ENCODE peak calls at places on chromosomes 1 and 21, in ten cellular contexts. One of them, this sample, is unnamed.

GRCh38 chr1:177620636-177621190 is 349.1 kb downstream of the SEC16B start:
- DNase-seq in naive thymus-derived CD4-positive, alpha-beta T cell: no peak
- DNase-seq in activated naive CD8-positive, alpha-beta T cell treated with anti-CD3 and anti-CD28 coated beads for 36 hours: no peak
- DNase-seq in stimulated activated CD8-positive, alpha-beta memory T cell treated with anti-CD3 and anti-CD28 coated beads, Interleukin-4, amount 100 ng/mL, for 48 hours: no peak
- DNase-seq in fibroblast of pulmonary artery: no peak
- DNase-seq in Calu3: peak; percentile 20
- DNase-seq in HS-5: peak; percentile 65
- DNase-seq in germinal center: no peak
- DNase-seq in GM12892: no peak
- DNase-seq in posterior cingulate gyrus: no peak
- DNase-seq in this sample: no peak

GRCh38 chr1:42613803-42614131 is 44.5 kb upstream of the PPIH start:
- DNase-seq in naive thymus-derived CD4-positive, alpha-beta T cell: no peak
- DNase-seq in activated naive CD8-positive, alpha-beta T cell treated with anti-CD3 and anti-CD28 coated beads for 36 hours: no peak
- DNase-seq in stimulated activated CD8-positive, alpha-beta memory T cell treated with anti-CD3 and anti-CD28 coated beads, Interleukin-4, amount 100 ng/mL, for 48 hours: no peak
- DNase-seq in fibroblast of pulmonary artery: no peak
- DNase-seq in Calu3: no peak
- DNase-seq in HS-5: no peak
- DNase-seq in germinal center: no peak
- DNase-seq in GM12892: no peak
- DNase-seq in posterior cingulate gyrus: no peak
- DNase-seq in this sample: no peak

GRCh38 chr1:38777464-38777957 is 82.1 kb downstream of the RRAGC start:
- DNase-seq in naive thymus-derived CD4-positive, alpha-beta T cell: no peak
- DNase-seq in activated naive CD8-positive, alpha-beta T cell treated with anti-CD3 and anti-CD28 coated beads for 36 hours: no peak
- DNase-seq in stimulated activated CD8-positive, alpha-beta memory T cell treated with anti-CD3 and anti-CD28 coated beads, Interleukin-4, amount 100 ng/mL, for 48 hours: no peak
- DNase-seq in fibroblast of pulmonary artery: no peak
- DNase-seq in Calu3: no peak
- DNase-seq in HS-5: no peak
- DNase-seq in germinal center: no peak
- DNase-seq in GM12892: no peak
- DNase-seq in posterior cingulate gyrus: no peak
- DNase-seq in this sample: no peak

GRCh38 chr1:167518331-167518700 is at the start of gene CD247:
- DNase-seq in naive thymus-derived CD4-positive, alpha-beta T cell: peak; percentile 79
- DNase-seq in activated naive CD8-positive, alpha-beta T cell treated with anti-CD3 and anti-CD28 coated beads for 36 hours: peak; percentile 72
- DNase-seq in stimulated activated CD8-positive, alpha-beta memory T cell treated with anti-CD3 and anti-CD28 coated beads, Interleukin-4, amount 100 ng/mL, for 48 hours: peak; percentile 76
- DNase-seq in fibroblast of pulmonary artery: no peak
- DNase-seq in Calu3: no peak
- DNase-seq in HS-5: no peak
- DNase-seq in germinal center: no peak
- DNase-seq in GM12892: no peak
- DNase-seq in posterior cingulate gyrus: no peak
- DNase-seq in this sample: no peak

GRCh38 chr21:15842565-15842880 is 112.7 kb downstream of the USP25 start:
- DNase-seq in naive thymus-derived CD4-positive, alpha-beta T cell: no peak
- DNase-seq in activated naive CD8-positive, alpha-beta T cell treated with anti-CD3 and anti-CD28 coated beads for 36 hours: no peak
- DNase-seq in stimulated activated CD8-positive, alpha-beta memory T cell treated with anti-CD3 and anti-CD28 coated beads, Interleukin-4, amount 100 ng/mL, for 48 hours: no peak
- DNase-seq in fibroblast of pulmonary artery: no peak
- DNase-seq in Calu3: no peak
- DNase-seq in HS-5: no peak
- DNase-seq in germinal center: no peak
- DNase-seq in GM12892: no peak
- DNase-seq in posterior cingulate gyrus: no peak
- DNase-seq in this sample: no peak

GRCh38 chr1:158496379-158496778 is 24.4 kb downstream of the OR10R2 start:
- DNase-seq in naive thymus-derived CD4-positive, alpha-beta T cell: no peak
- DNase-seq in activated naive CD8-positive, alpha-beta T cell treated with anti-CD3 and anti-CD28 coated beads for 36 hours: no peak
- DNase-seq in stimulated activated CD8-positive, alpha-beta memory T cell treated with anti-CD3 and anti-CD28 coated beads, Interleukin-4, amount 100 ng/mL, for 48 hours: no peak
- DNase-seq in fibroblast of pulmonary artery: peak; percentile 21
- DNase-seq in Calu3: no peak
- DNase-seq in HS-5: no peak
- DNase-seq in germinal center: peak; percentile 5
- DNase-seq in GM12892: no peak
- DNase-seq in posterior cingulate gyrus: no peak
- DNase-seq in this sample: no peak

GRCh38 chr1:232622378-232622777 is 7.6 kb downstream of the SIPA1L2 start:
- DNase-seq in naive thymus-derived CD4-positive, alpha-beta T cell: no peak
- DNase-seq in activated naive CD8-positive, alpha-beta T cell treated with anti-CD3 and anti-CD28 coated beads for 36 hours: no peak
- DNase-seq in stimulated activated CD8-positive, alpha-beta memory T cell treated with anti-CD3 and anti-CD28 coated beads, Interleukin-4, amount 100 ng/mL, for 48 hours: no peak
- DNase-seq in fibroblast of pulmonary artery: no peak
- DNase-seq in Calu3: no peak
- DNase-seq in HS-5: no peak
- DNase-seq in germinal center: no peak
- DNase-seq in GM12892: no peak
- DNase-seq in posterior cingulate gyrus: no peak
- DNase-seq in this sample: no peak

GRCh38 chr1:240492832-240493440 is 119.0 kb downstream of the GREM2 start:
- DNase-seq in naive thymus-derived CD4-positive, alpha-beta T cell: no peak
- DNase-seq in activated naive CD8-positive, alpha-beta T cell treated with anti-CD3 and anti-CD28 coated beads for 36 hours: peak; percentile 21
- DNase-seq in stimulated activated CD8-positive, alpha-beta memory T cell treated with anti-CD3 and anti-CD28 coated beads, Interleukin-4, amount 100 ng/mL, for 48 hours: no peak
- DNase-seq in fibroblast of pulmonary artery: peak; percentile 65
- DNase-seq in Calu3: no peak
- DNase-seq in HS-5: no peak
- DNase-seq in germinal center: no peak
- DNase-seq in GM12892: no peak
- DNase-seq in posterior cingulate gyrus: no peak
- DNase-seq in this sample: no peak

GRCh38 chr21:33760641-33761103 is 118.4 kb downstream of the ITSN1 start:
- DNase-seq in naive thymus-derived CD4-positive, alpha-beta T cell: no peak
- DNase-seq in activated naive CD8-positive, alpha-beta T cell treated with anti-CD3 and anti-CD28 coated beads for 36 hours: no peak
- DNase-seq in stimulated activated CD8-positive, alpha-beta memory T cell treated with anti-CD3 and anti-CD28 coated beads, Interleukin-4, amount 100 ng/mL, for 48 hours: no peak
- DNase-seq in fibroblast of pulmonary artery: peak; percentile 42
- DNase-seq in Calu3: no peak
- DNase-seq in HS-5: peak; percentile 20
- DNase-seq in germinal center: no peak
- DNase-seq in GM12892: no peak
- DNase-seq in posterior cingulate gyrus: no peak
- DNase-seq in this sample: peak; percentile 36

GRCh38 chr1:25343872-25344271 is 5.7 kb downstream of the TMEM50A start:
- DNase-seq in naive thymus-derived CD4-positive, alpha-beta T cell: no peak
- DNase-seq in activated naive CD8-positive, alpha-beta T cell treated with anti-CD3 and anti-CD28 coated beads for 36 hours: no peak
- DNase-seq in stimulated activated CD8-positive, alpha-beta memory T cell treated with anti-CD3 and anti-CD28 coated beads, Interleukin-4, amount 100 ng/mL, for 48 hours: no peak
- DNase-seq in fibroblast of pulmonary artery: peak; percentile 69
- DNase-seq in Calu3: no peak
- DNase-seq in HS-5: peak; percentile 86
- DNase-seq in germinal center: no peak
- DNase-seq in GM12892: no peak
- DNase-seq in posterior cingulate gyrus: no peak
- DNase-seq in this sample: peak; percentile 69

GRCh38 chr1:4771721-4772120 is 117.3 kb downstream of the AJAP1 start:
- DNase-seq in naive thymus-derived CD4-positive, alpha-beta T cell: no peak
- DNase-seq in activated naive CD8-positive, alpha-beta T cell treated with anti-CD3 and anti-CD28 coated beads for 36 hours: no peak
- DNase-seq in stimulated activated CD8-positive, alpha-beta memory T cell treated with anti-CD3 and anti-CD28 coated beads, Interleukin-4, amount 100 ng/mL, for 48 hours: no peak
- DNase-seq in fibroblast of pulmonary artery: no peak
- DNase-seq in Calu3: no peak
- DNase-seq in HS-5: no peak
- DNase-seq in germinal center: no peak
- DNase-seq in GM12892: no peak
- DNase-seq in posterior cingulate gyrus: no peak
- DNase-seq in this sample: no peak

GRCh38 chr1:167148388-167148787 is 54.5 kb downstream of the STYXL2 start:
- DNase-seq in naive thymus-derived CD4-positive, alpha-beta T cell: no peak
- DNase-seq in activated naive CD8-positive, alpha-beta T cell treated with anti-CD3 and anti-CD28 coated beads for 36 hours: no peak
- DNase-seq in stimulated activated CD8-positive, alpha-beta memory T cell treated with anti-CD3 and anti-CD28 coated beads, Interleukin-4, amount 100 ng/mL, for 48 hours: no peak
- DNase-seq in fibroblast of pulmonary artery: no peak
- DNase-seq in Calu3: no peak
- DNase-seq in HS-5: no peak
- DNase-seq in germinal center: no peak
- DNase-seq in GM12892: no peak
- DNase-seq in posterior cingulate gyrus: no peak
- DNase-seq in this sample: no peak

GRCh38 chr1:118151312-118151937 is 33.6 kb downstream of the SPAG17 start:
- DNase-seq in naive thymus-derived CD4-positive, alpha-beta T cell: no peak
- DNase-seq in activated naive CD8-positive, alpha-beta T cell treated with anti-CD3 and anti-CD28 coated beads for 36 hours: peak; percentile 24
- DNase-seq in stimulated activated CD8-positive, alpha-beta memory T cell treated with anti-CD3 and anti-CD28 coated beads, Interleukin-4, amount 100 ng/mL, for 48 hours: peak; percentile 59
- DNase-seq in fibroblast of pulmonary artery: peak; percentile 77
- DNase-seq in Calu3: peak; percentile 37
- DNase-seq in HS-5: peak; percentile 39
- DNase-seq in germinal center: no peak
- DNase-seq in GM12892: no peak
- DNase-seq in posterior cingulate gyrus: no peak
- DNase-seq in this sample: peak; percentile 38

GRCh38 chr1:180614746-180615145 is 17.1 kb upstream of the XPR1 start:
- DNase-seq in naive thymus-derived CD4-positive, alpha-beta T cell: no peak
- DNase-seq in activated naive CD8-positive, alpha-beta T cell treated with anti-CD3 and anti-CD28 coated beads for 36 hours: no peak
- DNase-seq in stimulated activated CD8-positive, alpha-beta memory T cell treated with anti-CD3 and anti-CD28 coated beads, Interleukin-4, amount 100 ng/mL, for 48 hours: no peak
- DNase-seq in fibroblast of pulmonary artery: no peak
- DNase-seq in Calu3: no peak
- DNase-seq in HS-5: no peak
- DNase-seq in germinal center: no peak
- DNase-seq in GM12892: no peak
- DNase-seq in posterior cingulate gyrus: no peak
- DNase-seq in this sample: no peak

GRCh38 chr1:18972531-18972930 is 16.1 kb upstream of the IFFO2 start:
- DNase-seq in naive thymus-derived CD4-positive, alpha-beta T cell: no peak
- DNase-seq in activated naive CD8-positive, alpha-beta T cell treated with anti-CD3 and anti-CD28 coated beads for 36 hours: no peak
- DNase-seq in stimulated activated CD8-positive, alpha-beta memory T cell treated with anti-CD3 and anti-CD28 coated beads, Interleukin-4, amount 100 ng/mL, for 48 hours: no peak
- DNase-seq in fibroblast of pulmonary artery: peak; percentile 44
- DNase-seq in Calu3: peak; percentile 28
- DNase-seq in HS-5: no peak
- DNase-seq in germinal center: no peak
- DNase-seq in GM12892: no peak
- DNase-seq in posterior cingulate gyrus: no peak
- DNase-seq in this sample: no peak

GRCh38 chr1:33918368-33918767 is 54.5 kb downstream of the HMGB4 start:
- DNase-seq in naive thymus-derived CD4-positive, alpha-beta T cell: no peak
- DNase-seq in activated naive CD8-positive, alpha-beta T cell treated with anti-CD3 and anti-CD28 coated beads for 36 hours: no peak
- DNase-seq in stimulated activated CD8-positive, alpha-beta memory T cell treated with anti-CD3 and anti-CD28 coated beads, Interleukin-4, amount 100 ng/mL, for 48 hours: no peak
- DNase-seq in fibroblast of pulmonary artery: peak; percentile 3
- DNase-seq in Calu3: no peak
- DNase-seq in HS-5: peak; percentile 49
- DNase-seq in germinal center: no peak
- DNase-seq in GM12892: no peak
- DNase-seq in posterior cingulate gyrus: no peak
- DNase-seq in this sample: peak; percentile 23

GRCh38 chr1:210236840-210237409 is 4.3 kb downstream of the SERTAD4 start:
- DNase-seq in naive thymus-derived CD4-positive, alpha-beta T cell: no peak
- DNase-seq in activated naive CD8-positive, alpha-beta T cell treated with anti-CD3 and anti-CD28 coated beads for 36 hours: no peak
- DNase-seq in stimulated activated CD8-positive, alpha-beta memory T cell treated with anti-CD3 and anti-CD28 coated beads, Interleukin-4, amount 100 ng/mL, for 48 hours: no peak
- DNase-seq in fibroblast of pulmonary artery: peak; percentile 91
- DNase-seq in Calu3: no peak
- DNase-seq in HS-5: no peak
- DNase-seq in germinal center: no peak
- DNase-seq in GM12892: no peak
- DNase-seq in posterior cingulate gyrus: peak; percentile 20
- DNase-seq in this sample: no peak

GRCh38 chr1:212970085-212970484 is 19.7 kb downstream of the VASH2 start:
- DNase-seq in naive thymus-derived CD4-positive, alpha-beta T cell: no peak
- DNase-seq in activated naive CD8-positive, alpha-beta T cell treated with anti-CD3 and anti-CD28 coated beads for 36 hours: no peak
- DNase-seq in stimulated activated CD8-positive, alpha-beta memory T cell treated with anti-CD3 and anti-CD28 coated beads, Interleukin-4, amount 100 ng/mL, for 48 hours: no peak
- DNase-seq in fibroblast of pulmonary artery: no peak
- DNase-seq in Calu3: no peak
- DNase-seq in HS-5: no peak
- DNase-seq in germinal center: no peak
- DNase-seq in GM12892: no peak
- DNase-seq in posterior cingulate gyrus: no peak
- DNase-seq in this sample: no peak

GRCh38 chr1:109787211-109787844 is 23.6 kb upstream of the EPS8L3 start:
- DNase-seq in naive thymus-derived CD4-positive, alpha-beta T cell: no peak
- DNase-seq in activated naive CD8-positive, alpha-beta T cell treated with anti-CD3 and anti-CD28 coated beads for 36 hours: no peak
- DNase-seq in stimulated activated CD8-positive, alpha-beta memory T cell treated with anti-CD3 and anti-CD28 coated beads, Interleukin-4, amount 100 ng/mL, for 48 hours: no peak
- DNase-seq in fibroblast of pulmonary artery: no peak
- DNase-seq in Calu3: no peak
- DNase-seq in HS-5: no peak
- DNase-seq in germinal center: no peak
- DNase-seq in GM12892: no peak
- DNase-seq in posterior cingulate gyrus: no peak
- DNase-seq in this sample: no peak

GRCh38 chr1:98147280-98147679 is 226.4 kb upstream of the DPYD start:
- DNase-seq in naive thymus-derived CD4-positive, alpha-beta T cell: no peak
- DNase-seq in activated naive CD8-positive, alpha-beta T cell treated with anti-CD3 and anti-CD28 coated beads for 36 hours: no peak
- DNase-seq in stimulated activated CD8-positive, alpha-beta memory T cell treated with anti-CD3 and anti-CD28 coated beads, Interleukin-4, amount 100 ng/mL, for 48 hours: no peak
- DNase-seq in fibroblast of pulmonary artery: no peak
- DNase-seq in Calu3: no peak
- DNase-seq in HS-5: no peak
- DNase-seq in germinal center: no peak
- DNase-seq in GM12892: no peak
- DNase-seq in posterior cingulate gyrus: no peak
- DNase-seq in this sample: no peak